ENCODE peak calls at places on chromosomes 4 and X, in nine cellular contexts. X, W, P, J, H, N, T, A and K are unnamed samples.

GRCh38 chr4:127143460-127144190 is 489.1 kb upstream of the INTU start:
- DNase-seq in X (no peak), W (peak), P (no peak), J (no peak), H (peak), N (no peak), T (no peak), A (no peak), K (no peak)

GRCh38 chr4:140150636-140150885 is 3.4 kb downstream of the MAML3 start:
- DNase-seq in X (no peak), W (no peak), P (no peak), J (no peak), H (no peak), N (no peak), T (no peak), A (peak), K (no peak)

GRCh38 chrX:47482512-47483309 is at the start of gene ZNF41:
- DNase-seq in X (peak), W (peak), P (peak), J (peak), H (peak), N (peak), T (peak), A (peak), K (peak)

GRCh38 chr4:2592572-2592971 is 56.1 kb downstream of the FAM193A start:
- DNase-seq in X (peak), W (no peak), P (no peak), J (no peak), H (no peak), N (peak), T (peak), A (no peak), K (no peak)

GRCh38 chrX:31981546-31982062 is 909.8 kb upstream of the FTHL17 start:
- DNase-seq in X (no peak), W (no peak), P (no peak), J (no peak), H (no peak), N (no peak), T (no peak), A (no peak), K (no peak)

GRCh38 chr4:57076646-57077045 is 33.5 kb downstream of the IGFBP7 start:
- DNase-seq in X (no peak), W (no peak), P (no peak), J (no peak), H (no peak), N (no peak), T (no peak), A (no peak), K (no peak)

GRCh38 chr4:114780205-114780604 is 181.6 kb downstream of the UGT8 start:
- DNase-seq in X (no peak), W (no peak), P (no peak), J (no peak), H (peak), N (no peak), T (peak), A (peak), K (no peak)

GRCh38 chr4:186192068-186192751 is 843 bp downstream of the CYP4V2 start:
- DNase-seq in X (peak), W (peak), P (peak), J (no peak), H (peak), N (peak), T (peak), A (no peak), K (no peak)

GRCh38 chr4:4864443-4864939 is 5.0 kb downstream of the MSX1 start:
- DNase-seq in X (no peak), W (no peak), P (no peak), J (no peak), H (no peak), N (no peak), T (no peak), A (no peak), K (no peak)

GRCh38 chr4:139833131-139833930 is 167.7 kb downstream of the MGST2 start:
- DNase-seq in X (no peak), W (no peak), P (no peak), J (no peak), H (no peak), N (peak), T (no peak), A (peak), K (no peak)

GRCh38 chr4:111040904-111041303 is 418.0 kb upstream of the PITX2 start:
- DNase-seq in X (no peak), W (no peak), P (no peak), J (no peak), H (peak), N (no peak), T (no peak), A (no peak), K (no peak)

GRCh38 chrX:45714864-45715263 is 514.2 kb upstream of the DIPK2B start:
- DNase-seq in X (no peak), W (no peak), P (peak), J (no peak), H (peak), N (no peak), T (peak), A (no peak), K (peak)

GRCh38 chr4:163697121-163697520 is 202.6 kb downstream of the TMA16 start:
- DNase-seq in X (no peak), W (no peak), P (no peak), J (no peak), H (peak), N (no peak), T (no peak), A (no peak), K (no peak)

GRCh38 chrX:46444011-46444410 is 101.2 kb downstream of the ZNF674 start:
- DNase-seq in X (no peak), W (peak), P (no peak), J (no peak), H (peak), N (no peak), T (peak), A (no peak), K (no peak)

GRCh38 chrX:51459125-51459524 is 37.3 kb downstream of the NUDT11 start:
- DNase-seq in X (no peak), W (no peak), P (peak), J (no peak), H (peak), N (peak), T (peak), A (no peak), K (no peak)

GRCh38 chrX:6849711-6850415 is 297.6 kb upstream of the STS start:
- DNase-seq in X (no peak), W (no peak), P (no peak), J (no peak), H (no peak), N (no peak), T (no peak), A (no peak), K (no peak)

GRCh38 chr4:26015906-26016305 is 101.9 kb downstream of the SMIM20 start:
- DNase-seq in X (no peak), W (no peak), P (no peak), J (no peak), H (no peak), N (no peak), T (no peak), A (no peak), K (no peak)

GRCh38 chr4:108201774-108202173 is 33.0 kb upstream of the LEF1 start:
- DNase-seq in X (no peak), W (no peak), P (no peak), J (no peak), H (no peak), N (no peak), T (no peak), A (no peak), K (no peak)

GRCh38 chrX:153074935-153075334 is 2.7 kb downstream of the PNMA6A start:
- DNase-seq in X (no peak), W (no peak), P (no peak), J (no peak), H (no peak), N (no peak), T (no peak), A (no peak), K (no peak)

GRCh38 chr4:7103599-7104365 is 35.9 kb upstream of the GRPEL1 start:
- DNase-seq in X (peak), W (no peak), P (no peak), J (no peak), H (no peak), N (no peak), T (no peak), A (no peak), K (no peak)